ENCODE peak calls at places on chromosomes 6 and 20, in six cellular contexts. V is body of pancreas, H is fibroblast of pulmonary artery, Q is activated B cell treated with CpG ODN at 0.5 μM for 24 hours, B is uterus, A is astrocyte of the spinal cord. W is an unnamed sample.

GRCh38 chr6:159255434-159255951 is 86.3 kb downstream of the FNDC1 start:
- DNase-seq in H (no peak), Q (no peak), A (no peak), B (no peak), V (no peak), W (no peak)

GRCh38 chr20:48983423-48984400 is 62.2 kb downstream of the ARFGEF2 start:
- DNase-seq in A (peak; percentile 87), B (peak; percentile 24), Q (no peak), H (peak; percentile 86), V (peak; percentile 82), W (peak; percentile 81)

GRCh38 chr6:102928109-102928508 is 1534.6 kb downstream of the GRIK2 start:
- DNase-seq in B (no peak), H (no peak), V (no peak), A (no peak), Q (no peak), W (no peak)

GRCh38 chr20:23629542-23630391 is 8.0 kb downstream of the CST3 start:
- DNase-seq in V (no peak), B (no peak), Q (no peak), H (no peak), A (no peak), W (no peak)

GRCh38 chr6:167547751-167548150 is 222.9 kb downstream of the TTLL2 start:
- DNase-seq in V (no peak), H (peak; percentile 51), B (no peak), A (no peak), Q (no peak), W (no peak)

GRCh38 chr20:63858393-63859165 is 2.7 kb upstream of the ABHD16B start:
- DNase-seq in Q (no peak), B (no peak), A (peak; percentile 80), H (peak; percentile 83), V (no peak), W (peak; percentile 58)

GRCh38 chr6:22149501-22150490 is 147.0 kb downstream of the PRL start:
- DNase-seq in Q (no peak), V (no peak), B (no peak), A (peak; percentile 36), H (peak; percentile 27), W (peak; percentile 70)

GRCh38 chr20:934186-934840 is 18.2 kb upstream of the ANGPT4 start:
- DNase-seq in V (no peak), Q (no peak), H (no peak), A (no peak), B (no peak), W (no peak)

GRCh38 chr6:106553440-106553839 is 75.9 kb downstream of the RTN4IP1 start:
- DNase-seq in B (no peak), A (no peak), Q (no peak), H (no peak), V (no peak), W (no peak)

GRCh38 chr6:8013763-8014162 is 50.4 kb downstream of the BLOC1S5 start:
- DNase-seq in Q (no peak), V (no peak), B (no peak), A (no peak), H (no peak), W (no peak)

GRCh38 chr6:129936329-129937165 is 75.4 kb upstream of the TMEM244 start:
- DNase-seq in V (peak; percentile 33), Q (no peak), B (no peak), H (peak; percentile 77), A (peak; percentile 67), W (peak; percentile 53)

DNA sequence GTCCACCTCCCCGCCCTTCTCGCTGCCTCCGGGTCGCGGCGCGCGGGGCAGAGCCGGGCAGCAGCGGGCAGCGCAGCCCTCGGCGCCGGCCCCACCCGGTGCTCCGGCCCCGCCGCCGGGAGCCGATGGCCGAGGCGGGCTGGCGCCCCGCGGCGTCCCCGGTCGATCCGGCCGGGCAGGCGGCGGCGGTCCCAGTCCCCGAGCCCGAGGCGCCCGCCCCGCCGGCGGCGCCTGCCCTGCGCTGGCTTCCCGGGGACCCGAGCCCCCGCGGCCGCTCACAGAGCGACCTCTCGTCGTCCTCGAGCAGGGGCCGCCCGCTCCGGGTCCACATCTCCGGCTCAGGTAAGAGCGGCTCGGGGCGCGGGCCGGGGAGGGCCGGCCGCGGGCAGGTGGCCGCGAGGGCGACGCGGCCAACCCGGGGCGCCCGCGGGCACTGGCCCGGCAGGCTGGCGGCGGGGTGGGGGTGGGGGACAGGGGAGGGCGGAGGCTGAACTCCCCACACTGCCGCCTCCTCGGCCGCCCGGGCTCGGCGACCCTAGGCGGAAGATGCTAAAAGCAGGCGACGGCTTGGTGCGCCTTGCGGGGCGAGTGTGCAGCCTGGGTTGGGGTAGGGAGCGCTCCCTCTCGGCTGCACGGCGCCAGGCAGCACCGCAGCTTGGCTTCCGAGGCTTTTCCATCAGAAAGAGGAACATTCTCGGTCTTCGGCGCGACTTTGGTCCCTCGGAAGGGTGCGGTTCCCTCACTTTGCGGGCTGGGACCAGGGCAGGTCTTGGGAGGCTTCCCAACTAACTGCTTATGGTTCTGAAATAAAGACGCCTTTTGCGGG is 25.6 kb upstream of the FUCA2 start:
- DNase-seq in H (peak; percentile 49), A (peak; percentile 62), Q (peak; percentile 51), B (peak; percentile 23), V (peak; percentile 58), W (peak; percentile 57)
- TF ChIP-seq CTCF in H (peak; percentile 49), A (peak; percentile 75), Q (no peak), B (peak; percentile 36), V (peak; percentile 21), W (peak; percentile 35)

GRCh38 chr6:44778513-44778912 is 391.0 kb downstream of the CDC5L start:
- DNase-seq in H (no peak), A (no peak), Q (no peak), B (no peak), V (no peak), W (no peak)
- TF ChIP-seq CTCF in H (no peak), A (no peak), Q (no peak), B (no peak), V (no peak), W (no peak)

GRCh38 chr6:17505062-17505476 is 95.0 kb upstream of the FAM8A1 start:
- DNase-seq in B (no peak), A (peak; percentile 28), V (no peak), Q (no peak), H (peak; percentile 17), W (no peak)
- TF ChIP-seq CTCF in B (no peak), A (peak; percentile 26), V (no peak), Q (no peak), H (peak; percentile 28), W (peak; percentile 12)

DNA sequence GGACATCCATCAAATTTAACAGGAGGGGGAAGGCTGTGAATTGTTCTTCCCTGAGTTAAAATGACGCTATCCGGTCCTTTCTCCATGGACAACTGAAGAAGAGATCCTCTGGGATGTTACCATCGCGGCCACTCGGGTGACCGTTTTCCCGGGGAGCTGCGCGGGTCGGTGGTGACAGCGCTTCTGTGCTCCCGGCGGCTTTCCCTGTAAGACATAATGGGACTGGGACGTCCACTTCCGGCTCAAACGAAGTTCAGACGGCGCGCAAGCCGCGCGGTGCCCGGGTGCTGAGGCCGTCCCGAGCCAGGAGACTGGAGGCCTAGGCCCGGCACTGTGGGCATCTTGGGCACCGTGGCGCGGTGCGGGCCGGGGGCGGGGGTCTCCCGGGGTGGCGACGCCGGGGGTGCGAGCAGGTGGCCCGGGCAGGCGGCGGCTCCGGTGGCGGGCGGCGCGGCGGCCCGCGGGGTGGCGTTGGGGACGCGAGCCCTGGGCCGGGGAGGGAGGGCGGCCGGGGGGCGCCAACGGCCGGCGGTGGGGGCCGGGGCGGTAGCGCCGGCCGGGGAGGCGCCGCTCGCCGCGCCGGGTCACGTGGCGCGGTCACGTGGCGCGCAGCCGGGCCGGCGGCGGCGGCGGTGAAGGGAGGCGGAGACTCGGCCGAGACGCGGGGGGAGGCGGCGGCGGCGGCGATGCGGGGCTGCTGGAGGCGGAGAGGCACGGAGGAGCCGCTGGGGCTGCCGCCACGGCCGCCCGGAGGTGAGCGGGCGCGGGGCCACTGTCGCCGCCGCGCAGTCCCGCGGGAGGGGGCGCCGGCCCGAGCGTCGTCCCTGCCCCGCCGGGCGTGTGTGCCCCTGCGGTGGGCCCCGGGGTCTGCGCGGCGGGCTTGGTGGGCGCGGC is 63.6 kb downstream of the GTF2H5 start:
- DNase-seq in A (peak; percentile 54), B (peak; percentile 57), H (peak; percentile 59), V (peak; percentile 73), Q (peak; percentile 79), W (peak; percentile 85)
- TF ChIP-seq CTCF in A (no peak), B (no peak), H (no peak), V (no peak), Q (no peak), W (no peak)

GRCh38 chr6:88161921-88162320 is 4.2 kb downstream of the CNR1 start:
- DNase-seq in B (no peak), Q (no peak), A (no peak), V (no peak), H (no peak), W (no peak)

DNA sequence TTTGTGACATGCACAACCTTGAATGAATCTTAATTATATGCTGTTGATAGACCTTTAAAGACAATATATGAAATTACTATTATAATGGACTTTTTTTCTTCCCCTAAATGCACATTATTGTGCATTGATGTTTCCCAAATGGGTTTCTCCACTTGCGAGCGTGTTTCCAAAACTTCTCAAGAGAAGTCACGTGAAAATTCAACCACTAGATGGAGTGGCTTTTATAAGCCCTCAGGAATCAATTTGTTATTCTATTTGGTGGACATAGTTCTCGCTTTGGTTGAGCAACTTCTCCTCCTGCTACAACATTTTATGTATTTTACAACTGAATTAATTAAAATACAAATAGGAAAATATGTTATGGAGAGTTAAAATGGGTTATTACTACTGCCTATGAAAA is 9.0 kb downstream of the CNR1 start:
- DNase-seq in H (no peak), V (no peak), B (no peak), A (no peak), Q (no peak), W (no peak)
- TF ChIP-seq CTCF in H (no peak), V (no peak), B (no peak), A (peak; percentile 8), Q (no peak), W (peak; percentile 18)

GRCh38 chr6:74574794-74575193 is 631.1 kb downstream of the COL12A1 start:
- DNase-seq in Q (no peak), A (peak; percentile 38), V (no peak), H (peak; percentile 59), B (no peak), W (no peak)
- TF ChIP-seq CTCF in Q (no peak), A (peak; percentile 66), V (peak; percentile 25), H (peak; percentile 67), B (peak; percentile 22), W (peak; percentile 48)

GRCh38 chr20:6384956-6385355 is 262.1 kb upstream of the FERMT1 start:
- DNase-seq in B (no peak), A (no peak), V (no peak), Q (no peak), H (no peak), W (no peak)

GRCh38 chr20:6384368-6384767 is 261.5 kb upstream of the FERMT1 start:
- DNase-seq in Q (no peak), H (no peak), A (no peak), V (no peak), B (no peak), W (no peak)

DNA sequence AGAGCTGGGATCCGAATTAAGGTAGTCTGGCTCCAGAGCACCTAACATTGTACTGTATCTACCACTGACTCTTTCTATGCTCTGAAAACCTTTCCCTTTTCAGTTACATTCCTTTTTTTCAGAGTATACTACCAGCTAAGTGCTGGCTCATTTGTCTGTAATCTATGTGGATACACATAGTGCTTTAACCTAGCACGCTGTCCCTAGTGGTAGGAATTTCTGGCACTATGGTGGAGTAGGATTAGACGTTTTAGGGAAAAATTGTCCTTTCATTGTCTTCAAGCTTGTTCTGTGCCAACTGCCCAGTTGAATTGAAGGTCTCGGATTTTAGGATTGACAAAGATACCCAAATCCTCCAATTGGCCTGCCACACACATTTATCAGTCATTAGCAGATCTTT is 259.1 kb upstream of the FERMT1 start:
- DNase-seq in B (no peak), H (peak; percentile 33), A (peak; percentile 7), Q (no peak), V (no peak), W (no peak)
- TF ChIP-seq CTCF in B (peak; percentile 2), H (peak; percentile 49), A (peak; percentile 59), Q (no peak), V (no peak), W (peak; percentile 38)